ENCODE peak calls at places on chromosomes 16 and 17, in four cellular contexts. I is PC-3, Q is ascending aorta, Z is psoas muscle. H is an unnamed sample. For H3K36me3, the result is how much of the 10 kb centered on the place peaks cover.

GRCh38 chr16:51374346-51374745 is 223.3 kb upstream of the SALL1 start:
- DNase-seq in Z (no peak), I (no peak), Q (no peak), H (no peak)

GRCh38 chr17:9842057-9842758 is 16.5 kb downstream of the GLP2R start:
- DNase-seq in I (peak), Q (no peak), Z (peak), H (no peak)

GRCh38 chr16:89324056-89325010 is 106.8 kb downstream of the ZNF778 start:
- DNase-seq in Q (no peak), I (peak), Z (peak), H (no peak)

GRCh38 chr16:1791943-1792812 is 1.3 kb downstream of the IGFALS start:
- DNase-seq in Z (no peak), Q (no peak), I (no peak), H (no peak)

GRCh38 chr17:31115168-31115567 is 20.4 kb downstream of the NF1 start:
- DNase-seq in I (no peak), Z (no peak), Q (no peak), H (no peak)

GRCh38 chr16:8859913-8860881 is 8.6 kb downstream of the CARHSP1 start:
- DNase-seq in I (no peak), Q (no peak), Z (peak), H (no peak)

GRCh38 chr16:66842765-66843164 is 1.4 kb upstream of the CA7 start:
- DNase-seq in I (no peak), Z (no peak), Q (no peak), H (no peak)

GRCh38 chr17:77845541-77846225 is 112.8 kb upstream of the TNRC6C start:
- DNase-seq in I (no peak), Q (no peak), Z (peak), H (no peak)

GRCh38 chr16:86398201-86398600 is 112.1 kb upstream of the FOXF1 start:
- DNase-seq in Z (no peak), Q (no peak), I (no peak), H (no peak)

GRCh38 chr17:35289222-35289621 is 46.4 kb downstream of the SLFN5 start:
- DNase-seq in Q (no peak), I (no peak), Z (no peak), H (no peak)

GRCh38 chr17:16446338-16446983 is 31.1 kb downstream of the TRPV2 start:
- DNase-seq in I (peak), Z (no peak), Q (no peak), H (no peak)
- H3K36me3 ChIP-seq in I (half or more), Z (half or more), Q (under half), H (under half)

GRCh38 chr16:68267612-68268405 is 3.5 kb downstream of the SLC7A6 start:
- DNase-seq in Q (no peak), Z (no peak), I (no peak), H (no peak)
- H3K27ac ChIP-seq in Q (no peak), Z (peak), I (no peak), H (no peak)

GRCh38 chr17:27622914-27623313 is 8.1 kb upstream of the LGALS9 start:
- DNase-seq in Q (no peak), Z (peak), I (no peak), H (no peak)
- H3K36me3 ChIP-seq in Q (half or more), Z (half or more), I (under half), H (under half)

DNA sequence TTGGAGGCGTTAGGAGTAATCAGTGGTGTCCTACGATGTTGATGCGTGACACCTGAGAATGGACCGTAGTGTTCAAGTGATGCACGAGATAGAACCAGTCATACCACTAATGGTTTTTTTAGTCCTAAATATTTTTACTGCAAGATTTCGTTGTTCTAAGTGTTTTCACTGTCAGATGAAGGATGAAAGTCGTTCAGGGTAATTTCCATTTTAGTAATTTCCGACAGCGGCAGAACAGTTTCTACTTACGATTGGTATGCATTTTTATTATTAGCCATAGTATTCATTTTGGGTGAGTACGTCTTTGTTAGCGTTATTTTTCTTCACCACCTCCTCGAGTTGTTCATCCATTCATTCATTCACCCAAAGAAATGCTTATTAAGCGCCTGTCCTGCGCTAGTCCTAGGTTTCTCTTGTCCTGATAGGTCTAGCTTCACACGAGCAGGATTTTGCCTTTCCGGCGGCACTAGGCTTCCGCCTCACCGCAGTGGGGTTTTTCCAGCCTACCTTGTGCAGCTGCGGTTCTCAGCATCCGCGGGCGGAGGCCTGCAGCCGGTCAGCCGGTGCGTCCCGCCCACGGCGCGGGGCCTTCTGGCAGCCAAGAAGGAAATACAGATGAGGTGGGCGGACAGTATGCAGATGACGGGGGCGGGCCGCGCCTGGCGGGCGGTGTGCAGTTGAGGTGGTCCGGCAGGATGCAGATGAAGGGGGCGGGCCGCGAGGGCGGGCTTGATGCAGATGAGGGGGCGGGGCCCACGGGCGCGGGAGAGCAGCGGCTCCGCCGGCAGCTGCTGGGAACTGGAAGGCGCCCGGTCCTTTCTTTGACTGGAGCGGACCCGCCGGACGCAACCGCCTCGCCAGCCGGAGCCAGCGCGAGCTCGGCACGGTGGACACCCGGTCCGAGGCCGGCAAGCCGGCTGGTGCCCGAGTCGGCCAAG is 146.4 kb downstream of the SPECC1 start:
- DNase-seq in Q (peak), I (peak), Z (peak), H (peak)
- H3K27ac ChIP-seq in Q (peak), I (peak), Z (no peak), H (peak)

GRCh38 chr17:36525888-36526287 is 8.8 kb downstream of the MYO19 start:
- DNase-seq in Q (no peak), I (no peak), Z (no peak), H (no peak)
- H3K36me3 ChIP-seq in Q (under half), I (under half), Z (half or more), H (under half)

DNA sequence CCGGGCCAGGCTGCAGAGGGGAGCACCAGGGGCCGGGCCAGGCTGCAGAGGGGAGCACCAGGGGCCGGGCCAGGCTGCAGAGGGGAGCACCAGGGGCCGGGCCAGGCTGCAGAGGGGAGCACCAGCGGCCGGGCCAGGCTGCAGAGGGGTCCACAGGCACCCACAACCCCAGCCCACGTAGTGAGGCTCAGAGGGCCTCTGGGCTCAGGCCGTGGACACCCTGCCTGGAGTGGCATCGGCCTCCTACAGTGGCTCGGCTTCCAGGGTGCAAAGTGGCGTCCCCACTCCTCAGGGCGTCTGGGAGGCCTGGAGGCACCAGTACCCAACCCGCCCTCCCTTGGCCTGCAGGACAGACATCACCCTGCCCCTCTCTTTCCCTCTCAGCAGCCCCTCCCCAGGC is 9.6 kb downstream of the DOC2B start:
- DNase-seq in Z (no peak), I (no peak), Q (no peak), H (no peak)
- H3K27ac ChIP-seq in Z (no peak), I (no peak), Q (no peak), H (no peak)

GRCh38 chr17:55410722-55411462 is 10.7 kb downstream of the MMD start:
- DNase-seq in Z (no peak), Q (no peak), I (peak), H (no peak)

GRCh38 chr17:55407641-55408566 is 13.7 kb downstream of the MMD start:
- DNase-seq in Z (no peak), Q (no peak), I (no peak), H (no peak)

GRCh38 chr17:55409030-55409800 is 12.4 kb downstream of the MMD start:
- DNase-seq in Z (no peak), I (no peak), Q (no peak), H (no peak)

GRCh38 chr17:55402374-55402773 is 19.3 kb downstream of the MMD start:
- DNase-seq in I (peak), Q (no peak), Z (no peak), H (no peak)

GRCh38 chr17:55405600-55405999 is 16.0 kb downstream of the MMD start:
- DNase-seq in I (no peak), Q (no peak), Z (no peak), H (no peak)
- H3K36me3 ChIP-seq in I (under half), Q (under half), Z (half or more), H (under half)

GRCh38 chr17:50144346-50144745 is 6.1 kb downstream of the PPP1R9B start:
- DNase-seq in Z (peak), Q (no peak), I (no peak), H (no peak)
- H3K27ac ChIP-seq in Z (no peak), Q (peak), I (no peak), H (peak)

GRCh38 chr16:57616871-57617270 is 11.6 kb upstream of the ADGRG1 start:
- DNase-seq in I (no peak), Q (no peak), Z (peak), H (no peak)
- H3K36me3 ChIP-seq in I (under half), Q (under half), Z (under half), H (under half)

GRCh38 chr17:39543669-39544068 is 64.1 kb downstream of the NEUROD2 start:
- DNase-seq in Z (no peak), I (no peak), Q (no peak), H (no peak)
- H3K27ac ChIP-seq in Z (no peak), I (no peak), Q (no peak), H (no peak)

H was measured in thoracic aorta.